ENCODE peak calls at places on chromosomes 2 and 18, in seven cellular contexts. W is gastrocnemius medialis; T is GM23248; E is naive thymus-derived CD4-positive, alpha-beta T cell; H is heart left ventricle; Y is aorta; Q is upper lobe of right lung. K is an unnamed sample.
A peak's percentile ranks its signal among the peaks of the same experiment; 100 is the strongest.

GRCh38 chr2:187959821-187960220 is 331.9 kb upstream of the GULP1 start:
- DNase-seq in W (no peak), T (peak; percentile 9), E (no peak), H (no peak), Y (no peak), Q (no peak), K (no peak)

GRCh38 chr2:218877891-218878290 is 2.8 kb upstream of the WNT10A start:
- DNase-seq in W (no peak), T (no peak), E (no peak), H (no peak), Y (peak; percentile 28), Q (no peak), K (no peak)

GRCh38 chr18:68714356-68714706 is 577 bp downstream of the TMX3 start:
- DNase-seq in W (no peak), T (no peak), E (no peak), H (no peak), Y (no peak), Q (no peak), K (no peak)

GRCh38 chr2:65390134-65390533 is 42.3 kb downstream of the SPRED2 start:
- DNase-seq in W (no peak), T (no peak), E (peak; percentile 49), H (no peak), Y (no peak), Q (no peak), K (no peak)

GRCh38 chr2:39666489-39667141 is 898 bp downstream of the TMEM178A start:
- DNase-seq in W (no peak), T (peak; percentile 36), E (no peak), H (no peak), Y (no peak), Q (no peak), K (no peak)

GRCh38 chr2:224190871-224191270 is 151.8 kb upstream of the SERPINE2 start:
- DNase-seq in W (no peak), T (peak; percentile 49), E (no peak), H (no peak), Y (no peak), Q (no peak), K (no peak)

GRCh38 chr2:207594731-207595130 is 30.5 kb downstream of the METTL21A start:
- DNase-seq in W (no peak), T (no peak), E (no peak), H (no peak), Y (no peak), Q (no peak), K (no peak)

GRCh38 chr2:105510761-105511669 is 112.2 kb upstream of the FHL2 start:
- DNase-seq in W (no peak), T (peak; percentile 42), E (no peak), H (no peak), Y (no peak), Q (no peak), K (no peak)

GRCh38 chr2:232843860-232844259 is 26.2 kb upstream of the SNORC start:
- DNase-seq in W (no peak), T (no peak), E (no peak), H (no peak), Y (no peak), Q (no peak), K (no peak)

GRCh38 chr2:188937228-188938220 is 36.6 kb upstream of the COL3A1 start:
- DNase-seq in W (no peak), T (peak; percentile 81), E (no peak), H (no peak), Y (no peak), Q (no peak), K (no peak)

GRCh38 chr18:48226401-48226800 is 182.8 kb downstream of the ZBTB7C start:
- DNase-seq in W (no peak), T (no peak), E (no peak), H (no peak), Y (no peak), Q (no peak), K (no peak)

GRCh38 chr2:237304763-237305514 is 109.0 kb downstream of the COL6A3 start:
- DNase-seq in W (no peak), T (peak; percentile 93), E (no peak), H (no peak), Y (no peak), Q (no peak), K (no peak)

GRCh38 chr2:125280276-125280675 is 1255.2 kb downstream of the CNTNAP5 start:
- DNase-seq in W (no peak), T (no peak), E (no peak), H (no peak), Y (no peak), Q (no peak), K (no peak)

GRCh38 chr2:239299218-239299939 is 101.4 kb downstream of the HDAC4 start:
- DNase-seq in W (peak; percentile 26), T (no peak), E (no peak), H (no peak), Y (peak; percentile 20), Q (peak; percentile 35), K (no peak)

GRCh38 chr2:239302808-239303557 is 97.8 kb downstream of the HDAC4 start:
- DNase-seq in W (no peak), T (no peak), E (no peak), H (no peak), Y (peak; percentile 72), Q (peak; percentile 64), K (no peak)

GRCh38 chr2:239302083-239302807 is 98.6 kb downstream of the HDAC4 start:
- DNase-seq in W (peak; percentile 81), T (no peak), E (no peak), H (no peak), Y (peak; percentile 39), Q (peak; percentile 49), K (no peak)

GRCh38 chr2:239300242-239300641 is 100.6 kb downstream of the HDAC4 start:
- DNase-seq in W (no peak), T (no peak), E (no peak), H (no peak), Y (peak; percentile 33), Q (no peak), K (no peak)

GRCh38 chr2:239300871-239301742 is 99.7 kb downstream of the HDAC4 start:
- DNase-seq in W (no peak), T (no peak), E (no peak), H (no peak), Y (peak; percentile 36), Q (peak; percentile 53), K (no peak)
- H3K27ac ChIP-seq in W (peak overlapping the region; percentile 94), T (no peak overlapping the region), E (no peak overlapping the region), H (peak overlapping the region; percentile 47), Y (no peak overlapping the region), Q (no peak overlapping the region), K (no peak overlapping the region)

DNA sequence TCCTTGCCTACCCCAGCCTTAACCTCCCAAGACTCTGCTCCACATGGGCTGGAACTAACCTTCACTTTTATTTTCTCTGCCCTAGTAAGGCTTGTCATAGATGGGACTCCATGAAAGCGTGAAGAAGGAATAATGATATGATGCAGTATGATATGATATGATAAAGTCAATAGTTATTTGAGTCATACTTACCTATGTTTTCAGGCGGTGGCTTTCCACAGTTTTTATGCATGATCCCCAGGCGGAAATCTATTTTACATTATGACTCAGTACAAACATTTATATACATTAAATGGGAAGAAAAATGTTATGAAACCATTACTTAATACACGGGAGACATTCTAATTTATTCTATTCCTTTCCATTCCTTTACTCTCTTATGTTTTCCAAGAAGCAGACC is 5.6 kb downstream of the ACMSD start:
- DNase-seq in W (no peak), T (no peak), E (no peak), H (no peak), Y (no peak), Q (no peak), K (no peak)
- H3K36me3 ChIP-seq in W (no peaks in the 10 kb centered on the region), T (no peaks in the 10 kb centered on the region), E (no peaks in the 10 kb centered on the region), H (no peaks in the 10 kb centered on the region), Y (no peaks in the 10 kb centered on the region), Q (no peaks in the 10 kb centered on the region), K (no peaks in the 10 kb centered on the region)

GRCh38 chr2:134408791-134409190 is 154.9 kb downstream of the MGAT5 start:
- DNase-seq in W (no peak), T (peak; percentile 73), E (no peak), H (no peak), Y (no peak), Q (no peak), K (no peak)
- H3K4me1 ChIP-seq in W (peaks cover 9% of the 10 kb centered on the region), T (peaks cover 57% of the 10 kb centered on the region), E (peaks cover 17% of the 10 kb centered on the region), H (peaks cover 59% of the 10 kb centered on the region), Y (no peaks in the 10 kb centered on the region), Q (peaks cover 21% of the 10 kb centered on the region), K (peaks cover 6% of the 10 kb centered on the region)

GRCh38 chr18:35413163-35413511 is 36.0 kb upstream of the ZNF396 start:
- DNase-seq in W (no peak), T (no peak), E (no peak), H (no peak), Y (no peak), Q (no peak), K (no peak)

GRCh38 chr18:35410561-35410960 is 33.4 kb upstream of the ZNF396 start:
- DNase-seq in W (no peak), T (no peak), E (no peak), H (no peak), Y (no peak), Q (no peak), K (no peak)

GRCh38 chr18:35407871-35408481 is 30.8 kb upstream of the ZNF396 start:
- DNase-seq in W (peak; percentile 12), T (peak; percentile 82), E (no peak), H (peak; percentile 47), Y (no peak), Q (no peak), K (peak; percentile 33)

GRCh38 chr18:35408843-35409261 is 31.7 kb upstream of the ZNF396 start:
- DNase-seq in W (no peak), T (no peak), E (no peak), H (no peak), Y (no peak), Q (peak; percentile 69), K (no peak)

DNA sequence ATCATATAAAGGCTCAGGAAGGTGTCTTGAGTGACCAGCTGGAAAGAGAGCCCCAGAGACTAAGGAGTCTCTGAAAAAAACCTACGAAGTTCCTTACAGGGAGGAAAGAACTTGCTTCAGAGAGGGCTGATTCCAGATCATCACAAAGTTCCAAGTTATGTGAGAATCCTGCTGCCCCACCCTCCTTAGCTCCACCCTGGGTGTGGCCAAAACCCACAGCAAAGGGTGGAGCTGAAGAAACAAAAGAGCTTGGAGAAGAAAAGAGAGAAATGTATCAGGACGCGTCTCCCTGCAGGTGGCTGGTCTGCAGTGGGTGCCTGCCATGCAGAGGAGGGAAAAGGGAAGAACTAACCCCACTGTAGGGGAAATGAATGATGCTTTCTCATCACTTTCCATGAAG is 32.8 kb upstream of the ZNF396 start:
- DNase-seq in W (no peak), T (peak; percentile 27), E (no peak), H (no peak), Y (no peak), Q (no peak), K (no peak)
- H3K27ac ChIP-seq in W (no peak overlapping the region), T (no peak overlapping the region), E (no peak overlapping the region), H (no peak overlapping the region), Y (no peak overlapping the region), Q (no peak overlapping the region), K (no peak overlapping the region)